ENCODE peak calls at places on chromosomes 11 and 22, in five cellular contexts. M is ovary, T is H9, C is heart left ventricle, O is tibial nerve. F is an unnamed sample.

GRCh38 chr22:40720538-40721256 is 41.4 kb downstream of the MCHR1 start:
- DNase-seq in M (no peak), T (no peak), C (no peak), O (no peak), F (no peak)

GRCh38 chr11:7967826-7968225 is 2.6 kb upstream of the NLRP10 start:
- DNase-seq in M (no peak), T (no peak), C (no peak), O (no peak), F (no peak)

GRCh38 chr11:57336111-57336666 is 497 bp upstream of the SSRP1 start:
- DNase-seq in M (no peak), T (no peak), C (no peak), O (no peak), F (no peak)

GRCh38 chr22:46737976-46738641 is at the start of gene CERK:
- DNase-seq in M (peak; percentile 77), T (peak; percentile 61), C (peak; percentile 92), O (peak; percentile 41), F (peak; percentile 58)

GRCh38 chr11:121132211-121132976 is 31.4 kb downstream of the TECTA start:
- DNase-seq in M (no peak), T (no peak), C (no peak), O (no peak), F (no peak)

GRCh38 chr11:122398167-122398566 is 257.4 kb upstream of the UBASH3B start:
- DNase-seq in M (no peak), T (no peak), C (no peak), O (no peak), F (no peak)

GRCh38 chr11:57490456-57491248 is 24.9 kb downstream of the SLC43A1 start:
- DNase-seq in M (no peak), T (no peak), C (no peak), O (no peak), F (no peak)

GRCh38 chr11:109085708-109086373 is 336.1 kb upstream of the C11orf87 start:
- DNase-seq in M (no peak), T (no peak), C (peak; percentile 54), O (no peak), F (no peak)

GRCh38 chr11:2315395-2316168 is 13.8 kb downstream of the TSPAN32 start:
- DNase-seq in M (no peak), T (no peak), C (peak; percentile 36), O (no peak), F (no peak)

GRCh38 chr11:86245369-86246292 is 1.1 kb downstream of the EED start:
- DNase-seq in M (no peak), T (peak; percentile 38), C (no peak), O (no peak), F (no peak)

GRCh38 chr11:64644348-64645242 is 53.6 kb downstream of the SLC22A12 start:
- DNase-seq in M (no peak), T (peak; percentile 58), C (no peak), O (no peak), F (no peak)

GRCh38 chr11:112113539-112114457 is 27.1 kb downstream of the SDHD start:
- DNase-seq in M (no peak), T (no peak), C (no peak), O (no peak), F (no peak)

GRCh38 chr11:33735426-33736147 is 636 bp downstream of the CD59 start:
- DNase-seq in M (peak; percentile 26), T (no peak), C (peak; percentile 45), O (no peak), F (no peak)

GRCh38 chr11:2831826-2832717 is 53.5 kb downstream of the CDKN1C start:
- DNase-seq in M (no peak), T (no peak), C (no peak), O (no peak), F (no peak)

GRCh38 chr11:48013269-48013901 is 33.0 kb downstream of the PTPRJ start:
- DNase-seq in M (no peak), T (no peak), C (peak; percentile 43), O (no peak), F (no peak)

GRCh38 chr11:13701506-13701905 is 33.0 kb downstream of the FAR1 start:
- DNase-seq in M (no peak), T (no peak), C (no peak), O (no peak), F (no peak)

GRCh38 chr11:86670179-86670578 is 2.2 kb downstream of the ME3 start:
- DNase-seq in M (no peak), T (no peak), C (no peak), O (no peak), F (no peak)

GRCh38 chr11:46215208-46215931 is 62.1 kb upstream of the CREB3L1 start:
- DNase-seq in M (no peak), T (no peak), C (no peak), O (no peak), F (no peak)

GRCh38 chr11:62601114-62601363 is 626 bp downstream of the MTA2 start:
- DNase-seq in M (no peak), T (no peak), C (no peak), O (no peak), F (no peak)

GRCh38 chr11:64238999-64239398 is 1.9 kb upstream of the FKBP2 start:
- DNase-seq in M (no peak), T (no peak), C (no peak), O (no peak), F (no peak)

GRCh38 chr11:47394322-47395224 is 13.8 kb upstream of the SLC39A13 start:
- DNase-seq in M (no peak), T (peak; percentile 32), C (peak; percentile 78), O (no peak), F (no peak)

GRCh38 chr11:6259638-6260019 is at the start of gene CCKBR:
- DNase-seq in M (no peak), T (peak; percentile 65), C (no peak), O (no peak), F (peak; percentile 19)

GRCh38 chr11:59770324-59770723 is 15.1 kb downstream of the STX3 start:
- DNase-seq in M (no peak), T (no peak), C (peak; percentile 41), O (no peak), F (no peak)

GRCh38 chr11:66287256-66288137 is 1.4 kb downstream of the YIF1A start:
- DNase-seq in M (no peak), T (no peak), C (no peak), O (no peak), F (no peak)

GRCh38 chr11:13183094-13183825 is 94.3 kb upstream of the BMAL1 start:
- DNase-seq in M (no peak), T (no peak), C (no peak), O (no peak), F (no peak)

GRCh38 chr11:1917523-1918435 is 1.7 kb upstream of the TNNT3 start:
- DNase-seq in M (no peak), T (peak; percentile 61), C (peak; percentile 84), O (no peak), F (no peak)

GRCh38 chr11:1771700-1772099 is 8.0 kb upstream of the CTSD start:
- DNase-seq in M (no peak), T (no peak), C (no peak), O (no peak), F (no peak)

GRCh38 chr11:36356201-36356600 is 60.1 kb downstream of the PRR5L start:
- DNase-seq in M (no peak), T (no peak), C (peak; percentile 36), O (no peak), F (no peak)

GRCh38 chr11:72333657-72334056 is 89.7 kb upstream of the PHOX2A start:
- DNase-seq in M (no peak), T (peak; percentile 83), C (no peak), O (no peak), F (no peak)

GRCh38 chr22:40218723-40219294 is 41.1 kb downstream of the TNRC6B start:
- DNase-seq in M (no peak), T (peak; percentile 18), C (no peak), O (no peak), F (no peak)

GRCh38 chr11:44456544-44457270 is 108.8 kb upstream of the CD82 start:
- DNase-seq in M (no peak), T (no peak), C (peak; percentile 52), O (no peak), F (no peak)

GRCh38 chr11:92580931-92581330 is 356.3 kb downstream of the FAT3 start:
- DNase-seq in M (no peak), T (no peak), C (no peak), O (no peak), F (no peak)

GRCh38 chr11:106493751-106494150 is 416.3 kb downstream of the AASDHPPT start:
- DNase-seq in M (no peak), T (no peak), C (no peak), O (no peak), F (no peak)

GRCh38 chr11:10752486-10752885 is 1.4 kb downstream of the CTR9 start:
- DNase-seq in M (no peak), T (no peak), C (no peak), O (no peak), F (no peak)

GRCh38 chr22:31757265-31757664 is 3.4 kb downstream of the DEPDC5 start:
- DNase-seq in M (no peak), T (no peak), C (no peak), O (no peak), F (no peak)

GRCh38 chr22:36853407-36854099 is 7.3 kb upstream of the NCF4 start:
- DNase-seq in M (no peak), T (peak; percentile 87), C (peak; percentile 74), O (no peak), F (no peak)
- TF ChIP-seq CTCF in M (no peak), T (peak; percentile 90), C (peak; percentile 56), O (peak; percentile 24), F (peak; percentile 60)

GRCh38 chr11:103829596-103829995 is 206.8 kb upstream of the DDI1 start:
- DNase-seq in M (no peak), T (no peak), C (no peak), O (no peak), F (no peak)

GRCh38 chr11:103830205-103830604 is 206.2 kb upstream of the DDI1 start:
- DNase-seq in M (no peak), T (no peak), C (no peak), O (no peak), F (no peak)

GRCh38 chr11:103826856-103827255 is 209.6 kb upstream of the DDI1 start:
- DNase-seq in M (no peak), T (no peak), C (no peak), O (no peak), F (no peak)

GRCh38 chr11:103832762-103833161 is 203.7 kb upstream of the DDI1 start:
- DNase-seq in M (no peak), T (no peak), C (no peak), O (no peak), F (no peak)
- TF ChIP-seq CTCF in M (no peak), T (no peak), C (no peak), O (no peak), F (no peak)

DNA sequence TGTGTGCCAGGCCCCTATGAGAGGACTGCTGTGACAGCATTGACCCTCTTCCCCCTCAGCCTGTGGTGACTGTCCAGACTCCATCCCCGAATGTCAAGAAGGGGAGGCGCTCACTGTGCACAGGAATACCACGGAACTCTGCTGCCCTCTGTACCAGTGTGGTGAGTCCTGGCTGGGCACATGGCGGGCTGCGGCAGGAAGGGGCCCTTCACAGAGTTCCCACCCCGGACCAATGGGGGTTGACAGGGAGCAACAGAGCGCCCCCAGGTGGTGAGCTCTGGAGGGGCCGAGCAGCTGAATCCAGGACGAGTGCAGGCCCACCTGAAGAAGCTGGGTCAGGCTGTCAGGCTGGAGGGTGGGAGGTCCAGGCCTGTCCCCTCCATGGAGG is 83.8 kb upstream of the MYOD1 start:
- DNase-seq in M (no peak), T (no peak), C (no peak), O (no peak), F (no peak)
- TF ChIP-seq CTCF in M (no peak), T (peak; percentile 55), C (no peak), O (no peak), F (no peak)

GRCh38 chr11:67439321-67440228 is 2.1 kb upstream of the PTPRCAP start:
- DNase-seq in M (no peak), T (peak; percentile 63), C (no peak), O (no peak), F (no peak)
- TF ChIP-seq CTCF in M (no peak), T (peak; percentile 46), C (peak; percentile 12), O (no peak), F (no peak)

F was measured in D721Med.